ENCODE peak calls at places on chromosomes 16 and 17, in seven cellular contexts. E is GM13977, F is iPS-NIHi11, Y is NCI-H345, D is amniotic stem cell, H is NCI-H510A, L is GM12865. N is an unnamed sample.

GRCh38 chr16:31071861-31072260 is 2.2 kb downstream of the ZNF668 start:
- DNase-seq in E (no peak), F (no peak), Y (no peak), D (no peak), H (no peak), L (peak; percentile 31), N (no peak)

GRCh38 chr17:79648181-79648831 is 37.5 kb upstream of the RBFOX3 start:
- DNase-seq in E (no peak), F (peak; percentile 2), Y (no peak), D (no peak), H (no peak), L (no peak), N (no peak)

GRCh38 chr16:61149709-61150108 is 886.5 kb downstream of the CDH8 start:
- DNase-seq in E (no peak), F (no peak), Y (no peak), D (no peak), H (no peak), L (no peak), N (no peak)

GRCh38 chr16:67907397-67907796 is 14.3 kb downstream of the PSKH1 start:
- DNase-seq in E (no peak), F (no peak), Y (no peak), D (no peak), H (no peak), L (no peak), N (no peak)

GRCh38 chr17:35804658-35805192 is 4.6 kb upstream of the TAF15 start:
- DNase-seq in E (peak; percentile 89), F (peak; percentile 84), Y (peak; percentile 77), D (peak; percentile 80), H (peak; percentile 41), L (peak; percentile 87), N (peak; percentile 85)

GRCh38 chr16:89044394-89045180 is 49.1 kb upstream of the ACSF3 start:
- DNase-seq in E (no peak), F (no peak), Y (no peak), D (no peak), H (no peak), L (no peak), N (no peak)

GRCh38 chr16:52912565-52913173 is 140.0 kb downstream of the CHD9NB start:
- DNase-seq in E (peak; percentile 58), F (peak; percentile 74), Y (peak; percentile 59), D (no peak), H (peak; percentile 45), L (peak; percentile 67), N (peak; percentile 74)

GRCh38 chr17:57106107-57106835 is 21.2 kb downstream of the AKAP1 start:
- DNase-seq in E (no peak), F (peak; percentile 65), Y (no peak), D (no peak), H (no peak), L (no peak), N (no peak)

GRCh38 chr17:67525239-67526135 is 148.4 kb downstream of the PITPNC1 start:
- DNase-seq in E (no peak), F (no peak), Y (no peak), D (no peak), H (no peak), L (no peak), N (no peak)

GRCh38 chr17:64984776-64985521 is 65.7 kb upstream of the LRRC37A3 start:
- DNase-seq in E (no peak), F (no peak), Y (no peak), D (no peak), H (no peak), L (peak; percentile 68), N (no peak)

GRCh38 chr16:89067677-89068076 is 26.0 kb upstream of the ACSF3 start:
- DNase-seq in E (no peak), F (no peak), Y (peak; percentile 6), D (no peak), H (no peak), L (no peak), N (peak; percentile 28)